ENCODE peak calls at places on chromosomes 2 and 18, in eight cellular contexts. One of them, this sample, is unnamed.

GRCh38 chr2:232794981-232795380 is 18.6 kb upstream of the KCNJ13 start:
- DNase-seq in brain microvascular endothelial cell: no peak
- DNase-seq in GM12865: no peak
- DNase-seq in nephron progenitor cell: no peak
- DNase-seq in OCI-LY7: no peak
- DNase-seq in endothelial cell: no peak
- DNase-seq in epithelial cell of proximal tubule: no peak
- DNase-seq in epithelial cell of esophagus: no peak
- DNase-seq in this sample: no peak

GRCh38 chr2:97991081-97991856 is 4.5 kb downstream of the TMEM131 start:
- DNase-seq in OCI-LY7: peak
- DNase-seq in epithelial cell of esophagus: no peak
- DNase-seq in epithelial cell of proximal tubule: no peak
- DNase-seq in brain microvascular endothelial cell: no peak
- DNase-seq in endothelial cell: no peak
- DNase-seq in nephron progenitor cell: no peak
- DNase-seq in GM12865: peak
- DNase-seq in this sample: no peak

GRCh38 chr2:201915446-201915845 is 109.1 kb downstream of the CDK15 start:
- DNase-seq in endothelial cell: no peak
- DNase-seq in OCI-LY7: peak
- DNase-seq in epithelial cell of esophagus: no peak
- DNase-seq in epithelial cell of proximal tubule: no peak
- DNase-seq in nephron progenitor cell: no peak
- DNase-seq in brain microvascular endothelial cell: no peak
- DNase-seq in GM12865: peak
- DNase-seq in this sample: no peak

GRCh38 chr2:235170536-235171510 is 219.0 kb downstream of the SH3BP4 start:
- DNase-seq in epithelial cell of esophagus: peak
- DNase-seq in GM12865: no peak
- DNase-seq in endothelial cell: no peak
- DNase-seq in nephron progenitor cell: peak
- DNase-seq in epithelial cell of proximal tubule: peak
- DNase-seq in brain microvascular endothelial cell: peak
- DNase-seq in OCI-LY7: no peak
- DNase-seq in this sample: peak

GRCh38 chr18:10374615-10375295 is 79.7 kb upstream of the APCDD1 start:
- DNase-seq in GM12865: no peak
- DNase-seq in epithelial cell of esophagus: peak
- DNase-seq in brain microvascular endothelial cell: no peak
- DNase-seq in nephron progenitor cell: no peak
- DNase-seq in endothelial cell: no peak
- DNase-seq in OCI-LY7: no peak
- DNase-seq in epithelial cell of proximal tubule: no peak
- DNase-seq in this sample: peak

GRCh38 chr2:134232461-134232860 is 21.4 kb upstream of the MGAT5 start:
- DNase-seq in nephron progenitor cell: no peak
- DNase-seq in OCI-LY7: peak
- DNase-seq in GM12865: peak
- DNase-seq in epithelial cell of proximal tubule: no peak
- DNase-seq in endothelial cell: no peak
- DNase-seq in epithelial cell of esophagus: no peak
- DNase-seq in brain microvascular endothelial cell: no peak
- DNase-seq in this sample: no peak

GRCh38 chr2:68689553-68690537 is 44.8 kb upstream of the ARHGAP25 start:
- DNase-seq in epithelial cell of esophagus: no peak
- DNase-seq in epithelial cell of proximal tubule: no peak
- DNase-seq in brain microvascular endothelial cell: no peak
- DNase-seq in GM12865: peak
- DNase-seq in endothelial cell: no peak
- DNase-seq in OCI-LY7: peak
- DNase-seq in nephron progenitor cell: no peak
- DNase-seq in this sample: no peak

GRCh38 chr2:148885209-148885608 is 10.2 kb downstream of the KIF5C start:
- DNase-seq in epithelial cell of proximal tubule: no peak
- DNase-seq in epithelial cell of esophagus: no peak
- DNase-seq in OCI-LY7: no peak
- DNase-seq in GM12865: no peak
- DNase-seq in nephron progenitor cell: no peak
- DNase-seq in endothelial cell: no peak
- DNase-seq in brain microvascular endothelial cell: no peak
- DNase-seq in this sample: no peak

GRCh38 chr2:11678306-11678960 is 8.4 kb upstream of the NTSR2 start:
- DNase-seq in GM12865: no peak
- DNase-seq in nephron progenitor cell: no peak
- DNase-seq in epithelial cell of proximal tubule: no peak
- DNase-seq in brain microvascular endothelial cell: no peak
- DNase-seq in epithelial cell of esophagus: no peak
- DNase-seq in endothelial cell: no peak
- DNase-seq in OCI-LY7: no peak
- DNase-seq in this sample: no peak

GRCh38 chr2:11675423-11676112 is 5.6 kb upstream of the NTSR2 start:
- DNase-seq in brain microvascular endothelial cell: no peak
- DNase-seq in GM12865: no peak
- DNase-seq in nephron progenitor cell: no peak
- DNase-seq in epithelial cell of proximal tubule: no peak
- DNase-seq in OCI-LY7: no peak
- DNase-seq in epithelial cell of esophagus: no peak
- DNase-seq in endothelial cell: no peak
- DNase-seq in this sample: no peak

GRCh38 chr2:11677146-11678055 is 7.4 kb upstream of the NTSR2 start:
- DNase-seq in nephron progenitor cell: no peak
- DNase-seq in OCI-LY7: no peak
- DNase-seq in epithelial cell of proximal tubule: no peak
- DNase-seq in epithelial cell of esophagus: no peak
- DNase-seq in endothelial cell: no peak
- DNase-seq in GM12865: no peak
- DNase-seq in brain microvascular endothelial cell: no peak
- DNase-seq in this sample: no peak

GRCh38 chr2:11674983-11675382 is 5.0 kb upstream of the NTSR2 start:
- DNase-seq in brain microvascular endothelial cell: no peak
- DNase-seq in epithelial cell of proximal tubule: no peak
- DNase-seq in epithelial cell of esophagus: no peak
- DNase-seq in endothelial cell: no peak
- DNase-seq in GM12865: no peak
- DNase-seq in OCI-LY7: no peak
- DNase-seq in nephron progenitor cell: no peak
- DNase-seq in this sample: no peak

DNA sequence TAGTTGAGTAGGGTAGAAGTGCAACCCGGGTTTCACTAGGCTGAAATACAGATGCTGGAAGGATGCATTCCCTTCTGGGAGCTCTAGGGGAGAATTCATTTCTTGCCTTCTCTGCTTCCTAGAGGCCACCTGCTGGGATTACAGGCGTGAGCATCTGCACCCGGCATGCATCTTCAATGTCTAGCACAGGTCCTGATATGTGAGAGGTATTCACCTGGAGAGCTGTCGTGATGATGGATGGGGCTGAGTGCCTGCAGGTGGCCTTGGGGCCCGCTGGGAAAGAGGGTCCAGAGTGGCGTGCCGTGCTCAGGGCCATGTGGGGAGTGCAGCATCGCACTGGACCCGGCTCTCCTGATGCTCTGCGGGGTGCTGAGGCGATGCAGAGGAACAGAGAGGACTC is 6.6 kb upstream of the NTSR2 start:
- DNase-seq in epithelial cell of proximal tubule: no peak
- DNase-seq in OCI-LY7: no peak
- DNase-seq in endothelial cell: no peak
- DNase-seq in nephron progenitor cell: no peak
- DNase-seq in epithelial cell of esophagus: no peak
- DNase-seq in GM12865: no peak
- DNase-seq in brain microvascular endothelial cell: no peak
- DNase-seq in this sample: no peak
- TF ChIP-seq CTCF in epithelial cell of proximal tubule: peak
- TF ChIP-seq CTCF in OCI-LY7: no peak
- TF ChIP-seq CTCF in endothelial cell: no peak
- TF ChIP-seq CTCF in nephron progenitor cell: no peak
- TF ChIP-seq CTCF in epithelial cell of esophagus: no peak
- TF ChIP-seq CTCF in GM12865: no peak
- TF ChIP-seq CTCF in brain microvascular endothelial cell: no peak
- TF ChIP-seq CTCF in this sample: no peak

GRCh38 chr2:70715161-70715985 is 52.6 kb downstream of the ADD2 start:
- DNase-seq in OCI-LY7: no peak
- DNase-seq in nephron progenitor cell: no peak
- DNase-seq in brain microvascular endothelial cell: no peak
- DNase-seq in epithelial cell of proximal tubule: no peak
- DNase-seq in endothelial cell: no peak
- DNase-seq in GM12865: no peak
- DNase-seq in epithelial cell of esophagus: no peak
- DNase-seq in this sample: no peak

GRCh38 chr2:70714141-70714905 is 53.7 kb downstream of the ADD2 start:
- DNase-seq in epithelial cell of proximal tubule: no peak
- DNase-seq in epithelial cell of esophagus: no peak
- DNase-seq in GM12865: no peak
- DNase-seq in brain microvascular endothelial cell: no peak
- DNase-seq in nephron progenitor cell: no peak
- DNase-seq in endothelial cell: no peak
- DNase-seq in OCI-LY7: no peak
- DNase-seq in this sample: no peak

GRCh38 chr2:70717431-70718038 is 50.5 kb downstream of the ADD2 start:
- DNase-seq in endothelial cell: no peak
- DNase-seq in brain microvascular endothelial cell: no peak
- DNase-seq in OCI-LY7: no peak
- DNase-seq in nephron progenitor cell: no peak
- DNase-seq in epithelial cell of proximal tubule: no peak
- DNase-seq in GM12865: no peak
- DNase-seq in epithelial cell of esophagus: no peak
- DNase-seq in this sample: no peak

GRCh38 chr2:70716951-70717350 is 51.0 kb downstream of the ADD2 start:
- DNase-seq in endothelial cell: no peak
- DNase-seq in nephron progenitor cell: no peak
- DNase-seq in GM12865: no peak
- DNase-seq in epithelial cell of esophagus: no peak
- DNase-seq in OCI-LY7: no peak
- DNase-seq in brain microvascular endothelial cell: no peak
- DNase-seq in epithelial cell of proximal tubule: no peak
- DNase-seq in this sample: no peak

DNA sequence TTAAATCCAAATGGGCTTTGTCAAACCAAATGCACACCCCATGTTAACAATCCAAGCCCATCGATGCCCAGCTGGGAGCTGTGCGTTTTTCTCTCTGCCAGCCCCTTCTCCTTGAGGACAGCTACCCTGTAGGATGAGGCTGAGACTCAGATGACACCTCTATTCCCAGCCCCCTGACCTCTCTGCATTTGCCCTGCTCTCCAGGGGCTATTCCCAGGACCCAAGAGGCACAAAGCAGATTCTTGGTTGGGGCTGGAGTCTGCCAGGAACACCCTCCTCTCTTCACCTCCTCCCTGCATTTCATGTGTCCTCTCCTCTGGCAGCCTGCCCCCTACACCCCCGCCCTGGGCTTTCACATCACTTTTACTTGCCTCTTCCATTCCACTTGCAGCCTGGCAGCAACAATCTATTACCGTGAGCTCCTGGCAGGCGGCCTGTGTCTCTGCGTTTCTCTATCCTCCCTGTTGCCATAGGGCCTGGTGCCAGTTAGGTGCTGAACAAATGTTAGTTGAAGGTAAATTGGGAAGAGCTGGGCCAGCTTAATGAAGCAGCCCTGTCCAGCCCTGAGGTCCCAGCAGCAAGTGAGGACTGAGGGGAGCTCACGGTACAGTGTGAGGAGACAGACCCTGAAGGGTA is 51.8 kb downstream of the ADD2 start:
- DNase-seq in GM12865: no peak
- DNase-seq in brain microvascular endothelial cell: no peak
- DNase-seq in OCI-LY7: no peak
- DNase-seq in epithelial cell of proximal tubule: no peak
- DNase-seq in epithelial cell of esophagus: no peak
- DNase-seq in endothelial cell: no peak
- DNase-seq in nephron progenitor cell: no peak
- DNase-seq in this sample: no peak
- TF ChIP-seq CTCF in GM12865: no peak
- TF ChIP-seq CTCF in brain microvascular endothelial cell: no peak
- TF ChIP-seq CTCF in OCI-LY7: no peak
- TF ChIP-seq CTCF in epithelial cell of proximal tubule: no peak
- TF ChIP-seq CTCF in epithelial cell of esophagus: no peak
- TF ChIP-seq CTCF in endothelial cell: no peak
- TF ChIP-seq CTCF in nephron progenitor cell: no peak
- TF ChIP-seq CTCF in this sample: no peak

GRCh38 chr2:105521616-105522015 is 122.8 kb upstream of the FHL2 start:
- DNase-seq in OCI-LY7: no peak
- DNase-seq in GM12865: no peak
- DNase-seq in nephron progenitor cell: no peak
- DNase-seq in epithelial cell of esophagus: peak
- DNase-seq in endothelial cell: no peak
- DNase-seq in epithelial cell of proximal tubule: no peak
- DNase-seq in brain microvascular endothelial cell: no peak
- DNase-seq in this sample: no peak

GRCh38 chr2:105518897-105519296 is 120.0 kb upstream of the FHL2 start:
- DNase-seq in nephron progenitor cell: no peak
- DNase-seq in epithelial cell of proximal tubule: no peak
- DNase-seq in endothelial cell: no peak
- DNase-seq in GM12865: no peak
- DNase-seq in epithelial cell of esophagus: no peak
- DNase-seq in OCI-LY7: no peak
- DNase-seq in brain microvascular endothelial cell: no peak
- DNase-seq in this sample: no peak

GRCh38 chr2:105521176-105521575 is 122.3 kb upstream of the FHL2 start:
- DNase-seq in nephron progenitor cell: no peak
- DNase-seq in epithelial cell of esophagus: peak
- DNase-seq in brain microvascular endothelial cell: no peak
- DNase-seq in GM12865: no peak
- DNase-seq in OCI-LY7: no peak
- DNase-seq in epithelial cell of proximal tubule: no peak
- DNase-seq in endothelial cell: no peak
- DNase-seq in this sample: no peak

GRCh38 chr2:105517814-105518705 is 119.2 kb upstream of the FHL2 start:
- DNase-seq in epithelial cell of esophagus: no peak
- DNase-seq in OCI-LY7: no peak
- DNase-seq in epithelial cell of proximal tubule: no peak
- DNase-seq in brain microvascular endothelial cell: peak
- DNase-seq in nephron progenitor cell: no peak
- DNase-seq in endothelial cell: no peak
- DNase-seq in GM12865: no peak
- DNase-seq in this sample: peak

DNA sequence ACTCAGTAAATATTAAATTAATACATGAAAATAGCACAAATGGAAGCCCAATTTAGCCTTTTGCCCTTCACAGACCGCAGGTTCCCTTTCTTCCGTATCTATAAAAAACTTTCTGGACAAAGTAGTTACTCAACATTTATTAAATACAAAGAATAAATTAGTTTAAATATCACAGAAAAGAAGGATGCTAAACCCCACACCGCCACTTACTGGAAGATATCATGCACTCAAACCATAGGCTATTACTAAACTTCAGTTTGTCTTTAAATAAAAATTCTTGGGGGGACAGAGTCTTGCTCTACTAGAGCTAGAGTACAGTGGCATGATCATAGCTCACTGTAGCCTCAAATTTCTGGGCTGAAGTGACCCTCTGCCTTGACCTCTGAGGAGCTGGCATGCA is 120.7 kb upstream of the FHL2 start:
- DNase-seq in brain microvascular endothelial cell: peak
- DNase-seq in nephron progenitor cell: no peak
- DNase-seq in GM12865: no peak
- DNase-seq in epithelial cell of proximal tubule: no peak
- DNase-seq in OCI-LY7: no peak
- DNase-seq in epithelial cell of esophagus: no peak
- DNase-seq in endothelial cell: no peak
- DNase-seq in this sample: peak
- TF ChIP-seq CTCF in brain microvascular endothelial cell: no peak
- TF ChIP-seq CTCF in nephron progenitor cell: no peak
- TF ChIP-seq CTCF in GM12865: no peak
- TF ChIP-seq CTCF in epithelial cell of proximal tubule: peak
- TF ChIP-seq CTCF in OCI-LY7: no peak
- TF ChIP-seq CTCF in epithelial cell of esophagus: no peak
- TF ChIP-seq CTCF in endothelial cell: no peak
- TF ChIP-seq CTCF in this sample: peak

GRCh38 chr2:58271826-58272225 is 30.7 kb upstream of the FANCL start:
- DNase-seq in brain microvascular endothelial cell: no peak
- DNase-seq in GM12865: no peak
- DNase-seq in nephron progenitor cell: no peak
- DNase-seq in epithelial cell of esophagus: no peak
- DNase-seq in epithelial cell of proximal tubule: no peak
- DNase-seq in OCI-LY7: no peak
- DNase-seq in endothelial cell: no peak
- DNase-seq in this sample: no peak
- TF ChIP-seq CTCF in brain microvascular endothelial cell: no peak
- TF ChIP-seq CTCF in GM12865: no peak
- TF ChIP-seq CTCF in nephron progenitor cell: no peak
- TF ChIP-seq CTCF in epithelial cell of esophagus: no peak
- TF ChIP-seq CTCF in epithelial cell of proximal tubule: no peak
- TF ChIP-seq CTCF in OCI-LY7: no peak
- TF ChIP-seq CTCF in endothelial cell: no peak
- TF ChIP-seq CTCF in this sample: no peak

This sample was measured in foreskin fibroblast.